ENCODE peak calls at places on chromosomes 13 and 19, in six cellular contexts. One of them, this sample, is unnamed.
A peak's percentile ranks its signal among the peaks of the same experiment; 100 is the strongest.

GRCh38 chr13:29523199-29523931 is 72.1 kb downstream of the SLC7A1 start:
- DNase-seq in lower lobe of right lung: no peak
- DNase-seq in heart right ventricle: peak; percentile 60
- DNase-seq in ovary: no peak
- DNase-seq in skeletal muscle cell: peak; percentile 87
- DNase-seq in dorsolateral prefrontal cortex: no peak
- DNase-seq in this sample: peak; percentile 66

GRCh38 chr19:54041969-54042606 is 21.6 kb downstream of the VSTM1 start:
- DNase-seq in dorsolateral prefrontal cortex: no peak
- DNase-seq in ovary: no peak
- DNase-seq in heart right ventricle: no peak
- DNase-seq in lower lobe of right lung: no peak
- DNase-seq in skeletal muscle cell: no peak
- DNase-seq in this sample: no peak

GRCh38 chr13:35597451-35597850 is 121.0 kb upstream of the MAB21L1 start:
- DNase-seq in lower lobe of right lung: no peak
- DNase-seq in skeletal muscle cell: no peak
- DNase-seq in heart right ventricle: no peak
- DNase-seq in dorsolateral prefrontal cortex: no peak
- DNase-seq in ovary: no peak
- DNase-seq in this sample: no peak

GRCh38 chr19:35114656-35115537 is 726 bp upstream of the FXYD3 start:
- DNase-seq in ovary: peak; percentile 72
- DNase-seq in dorsolateral prefrontal cortex: peak; percentile 86
- DNase-seq in lower lobe of right lung: peak; percentile 80
- DNase-seq in skeletal muscle cell: no peak
- DNase-seq in heart right ventricle: peak; percentile 63
- DNase-seq in this sample: peak; percentile 67

GRCh38 chr13:23876265-23876664 is 12.9 kb downstream of the MIPEP start:
- DNase-seq in skeletal muscle cell: no peak
- DNase-seq in lower lobe of right lung: no peak
- DNase-seq in ovary: no peak
- DNase-seq in heart right ventricle: no peak
- DNase-seq in dorsolateral prefrontal cortex: no peak
- DNase-seq in this sample: no peak

GRCh38 chr13:42894765-42895181 is 97.3 kb downstream of the EPSTI1 start:
- DNase-seq in skeletal muscle cell: peak; percentile 40
- DNase-seq in heart right ventricle: peak; percentile 75
- DNase-seq in lower lobe of right lung: no peak
- DNase-seq in dorsolateral prefrontal cortex: no peak
- DNase-seq in ovary: no peak
- DNase-seq in this sample: no peak

GRCh38 chr13:114071991-114072390 is 60.4 kb downstream of the RASA3 start:
- DNase-seq in heart right ventricle: no peak
- DNase-seq in dorsolateral prefrontal cortex: no peak
- DNase-seq in skeletal muscle cell: no peak
- DNase-seq in lower lobe of right lung: peak; percentile 42
- DNase-seq in ovary: peak; percentile 13
- DNase-seq in this sample: no peak

GRCh38 chr19:615619-616018 is 17.7 kb downstream of the POLRMT start:
- DNase-seq in heart right ventricle: no peak
- DNase-seq in skeletal muscle cell: no peak
- DNase-seq in lower lobe of right lung: no peak
- DNase-seq in ovary: no peak
- DNase-seq in dorsolateral prefrontal cortex: no peak
- DNase-seq in this sample: no peak

GRCh38 chr13:23372264-23372905 is 61.1 kb downstream of the SACS start:
- DNase-seq in dorsolateral prefrontal cortex: no peak
- DNase-seq in heart right ventricle: no peak
- DNase-seq in ovary: no peak
- DNase-seq in skeletal muscle cell: no peak
- DNase-seq in lower lobe of right lung: no peak
- DNase-seq in this sample: no peak

GRCh38 chr19:38778733-38779132 is 5.4 kb upstream of the LGALS7 start:
- DNase-seq in ovary: no peak
- DNase-seq in dorsolateral prefrontal cortex: no peak
- DNase-seq in lower lobe of right lung: no peak
- DNase-seq in heart right ventricle: no peak
- DNase-seq in skeletal muscle cell: no peak
- DNase-seq in this sample: no peak

GRCh38 chr19:29858000-29858596 is 46.3 kb downstream of the CCNE1 start:
- DNase-seq in dorsolateral prefrontal cortex: no peak
- DNase-seq in heart right ventricle: no peak
- DNase-seq in skeletal muscle cell: no peak
- DNase-seq in lower lobe of right lung: no peak
- DNase-seq in ovary: no peak
- DNase-seq in this sample: peak; percentile 61

DNA sequence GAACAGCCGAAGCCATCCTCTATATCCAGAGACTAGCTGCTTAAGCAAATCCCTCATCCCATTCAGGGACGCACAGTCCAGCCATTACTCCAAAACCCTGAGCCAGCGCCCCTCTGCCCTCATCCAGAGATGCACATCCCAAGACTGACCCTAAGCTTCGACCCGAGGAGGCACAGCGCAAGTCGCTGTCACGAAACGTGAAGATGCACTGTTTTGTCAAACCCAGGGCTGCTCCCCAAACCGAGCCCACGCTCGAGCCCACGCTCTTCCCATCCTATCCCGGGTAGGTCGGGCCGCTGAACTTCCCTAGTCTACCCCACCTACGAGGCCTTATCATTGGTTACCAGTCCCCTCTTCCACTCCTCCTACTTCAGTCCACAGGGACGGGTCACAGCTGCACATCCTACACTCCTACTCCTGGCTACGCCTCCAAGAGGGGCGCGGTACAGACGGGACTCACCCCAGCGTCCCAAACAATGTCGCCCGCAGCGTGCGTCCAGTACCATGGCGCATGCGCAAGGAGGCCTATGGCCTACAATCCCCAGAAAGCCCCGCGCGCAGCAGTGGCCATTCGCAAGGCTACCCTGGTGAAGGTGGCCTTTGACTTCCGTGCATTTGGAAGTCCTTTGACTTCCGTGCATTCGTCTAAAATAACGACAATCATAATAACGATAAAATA is at the start of gene ZNF285:
- DNase-seq in skeletal muscle cell: peak; percentile 93
- DNase-seq in lower lobe of right lung: peak; percentile 92
- DNase-seq in ovary: peak; percentile 91
- DNase-seq in heart right ventricle: peak; percentile 95
- DNase-seq in dorsolateral prefrontal cortex: peak; percentile 86
- DNase-seq in this sample: peak; percentile 95
- H3K4me3 ChIP-seq in skeletal muscle cell: peak within 1 kb of the TSS; percentile 68
- H3K4me3 ChIP-seq in lower lobe of right lung: peak within 1 kb of the TSS; percentile 62
- H3K4me3 ChIP-seq in ovary: peak within 1 kb of the TSS; percentile 49
- H3K4me3 ChIP-seq in heart right ventricle: peak within 1 kb of the TSS; percentile 40
- H3K4me3 ChIP-seq in dorsolateral prefrontal cortex: peak within 1 kb of the TSS; percentile 61
- H3K4me3 ChIP-seq in this sample: peak within 1 kb of the TSS; percentile 82

GRCh38 chr13:33265133-33265532 is 20.4 kb downstream of the STARD13 start:
- DNase-seq in dorsolateral prefrontal cortex: no peak
- DNase-seq in lower lobe of right lung: no peak
- DNase-seq in ovary: no peak
- DNase-seq in skeletal muscle cell: no peak
- DNase-seq in heart right ventricle: no peak
- DNase-seq in this sample: no peak

GRCh38 chr13:33264620-33264978 is 21.0 kb downstream of the STARD13 start:
- DNase-seq in lower lobe of right lung: no peak
- DNase-seq in ovary: no peak
- DNase-seq in heart right ventricle: no peak
- DNase-seq in skeletal muscle cell: no peak
- DNase-seq in dorsolateral prefrontal cortex: no peak
- DNase-seq in this sample: peak; percentile 25

GRCh38 chr13:33262997-33263396 is 22.6 kb downstream of the STARD13 start:
- DNase-seq in dorsolateral prefrontal cortex: peak; percentile 10
- DNase-seq in skeletal muscle cell: no peak
- DNase-seq in lower lobe of right lung: no peak
- DNase-seq in ovary: no peak
- DNase-seq in heart right ventricle: no peak
- DNase-seq in this sample: no peak

GRCh38 chr13:33263484-33263883 is 22.1 kb downstream of the STARD13 start:
- DNase-seq in ovary: no peak
- DNase-seq in dorsolateral prefrontal cortex: no peak
- DNase-seq in lower lobe of right lung: no peak
- DNase-seq in heart right ventricle: no peak
- DNase-seq in skeletal muscle cell: no peak
- DNase-seq in this sample: no peak

DNA sequence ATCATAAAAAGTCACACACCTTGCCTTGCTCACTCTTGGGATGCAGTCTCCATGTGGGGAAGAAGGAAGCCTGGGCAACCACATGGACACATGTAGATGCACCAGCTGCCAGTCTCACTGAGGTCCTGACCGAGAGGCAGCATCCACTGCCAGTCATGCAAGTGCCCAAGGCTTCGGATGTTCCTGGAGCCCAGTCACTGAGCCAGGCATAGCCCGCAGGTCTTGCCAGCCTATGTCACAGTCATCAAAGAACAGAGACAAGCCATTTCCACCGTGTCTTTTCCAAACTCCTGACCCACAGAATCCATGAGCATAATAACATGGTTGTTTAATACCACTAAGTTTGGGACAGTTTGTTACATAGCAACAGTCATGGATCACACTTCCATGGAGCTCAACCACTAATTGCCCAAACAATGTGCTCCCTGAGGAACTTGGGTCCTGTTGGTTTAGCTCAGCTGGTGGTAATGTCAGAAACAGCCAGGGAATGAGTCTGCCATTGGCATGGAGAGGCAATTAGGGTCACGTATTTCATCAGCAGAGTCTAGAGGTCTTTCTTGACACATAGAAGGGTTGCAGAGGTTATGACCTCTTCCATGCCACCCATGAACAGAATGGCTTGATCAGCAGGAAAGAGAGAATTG is 21.5 kb downstream of the STARD13 start:
- DNase-seq in lower lobe of right lung: no peak
- DNase-seq in dorsolateral prefrontal cortex: no peak
- DNase-seq in ovary: no peak
- DNase-seq in skeletal muscle cell: no peak
- DNase-seq in heart right ventricle: no peak
- DNase-seq in this sample: no peak
- H3K4me3 ChIP-seq in lower lobe of right lung: no peak overlapping the region
- H3K4me3 ChIP-seq in dorsolateral prefrontal cortex: no peak overlapping the region
- H3K4me3 ChIP-seq in ovary: no peak overlapping the region
- H3K4me3 ChIP-seq in skeletal muscle cell: no peak overlapping the region
- H3K4me3 ChIP-seq in heart right ventricle: no peak overlapping the region
- H3K4me3 ChIP-seq in this sample: no peak overlapping the region

GRCh38 chr19:10093295-10094186 is 7.4 kb downstream of the SHFL start:
- DNase-seq in ovary: peak; percentile 23
- DNase-seq in lower lobe of right lung: no peak
- DNase-seq in heart right ventricle: no peak
- DNase-seq in skeletal muscle cell: no peak
- DNase-seq in dorsolateral prefrontal cortex: no peak
- DNase-seq in this sample: no peak

GRCh38 chr19:10095948-10096614 is 6.4 kb downstream of the ANGPTL6 start:
- DNase-seq in ovary: peak; percentile 85
- DNase-seq in lower lobe of right lung: peak; percentile 93
- DNase-seq in dorsolateral prefrontal cortex: peak; percentile 85
- DNase-seq in skeletal muscle cell: peak; percentile 60
- DNase-seq in heart right ventricle: peak; percentile 77
- DNase-seq in this sample: peak; percentile 92

GRCh38 chr19:10092648-10093294 is 6.7 kb downstream of the SHFL start:
- DNase-seq in skeletal muscle cell: no peak
- DNase-seq in ovary: no peak
- DNase-seq in dorsolateral prefrontal cortex: no peak
- DNase-seq in lower lobe of right lung: no peak
- DNase-seq in heart right ventricle: no peak
- DNase-seq in this sample: no peak

GRCh38 chr19:10096615-10096963 is 5.9 kb downstream of the ANGPTL6 start:
- DNase-seq in dorsolateral prefrontal cortex: no peak
- DNase-seq in heart right ventricle: no peak
- DNase-seq in lower lobe of right lung: no peak
- DNase-seq in ovary: peak; percentile 50
- DNase-seq in skeletal muscle cell: no peak
- DNase-seq in this sample: no peak

DNA sequence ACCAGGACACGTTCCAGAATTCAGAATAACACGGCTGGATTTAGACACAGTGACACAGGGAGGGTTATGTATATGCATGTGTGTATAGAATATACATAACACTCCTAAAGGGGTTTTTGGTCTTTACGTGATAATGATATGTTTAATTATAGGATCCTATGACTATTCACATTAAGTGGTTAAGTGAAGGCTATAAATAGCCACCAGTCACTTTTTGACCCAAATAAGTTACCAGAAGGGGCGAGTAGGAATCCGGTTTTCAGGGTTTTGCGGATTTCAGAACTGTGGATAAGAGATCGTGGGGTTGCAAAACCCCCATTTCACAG is 6.9 kb downstream of the ANGPTL6 start:
- DNase-seq in dorsolateral prefrontal cortex: no peak
- DNase-seq in lower lobe of right lung: no peak
- DNase-seq in ovary: no peak
- DNase-seq in heart right ventricle: no peak
- DNase-seq in skeletal muscle cell: no peak
- DNase-seq in this sample: no peak
- H3K4me3 ChIP-seq in dorsolateral prefrontal cortex: peak overlapping the region; percentile 59
- H3K4me3 ChIP-seq in lower lobe of right lung: peak overlapping the region; percentile 36
- H3K4me3 ChIP-seq in ovary: no peak overlapping the region
- H3K4me3 ChIP-seq in heart right ventricle: no peak overlapping the region
- H3K4me3 ChIP-seq in skeletal muscle cell: peak overlapping the region; percentile 31
- H3K4me3 ChIP-seq in this sample: peak overlapping the region; percentile 40

GRCh38 chr13:51739403-51740112 is 64.4 kb downstream of the DHRS12 start:
- DNase-seq in lower lobe of right lung: no peak
- DNase-seq in dorsolateral prefrontal cortex: no peak
- DNase-seq in heart right ventricle: no peak
- DNase-seq in skeletal muscle cell: no peak
- DNase-seq in ovary: peak; percentile 55
- DNase-seq in this sample: peak; percentile 56

GRCh38 chr13:51737609-51738008 is 66.4 kb downstream of the DHRS12 start:
- DNase-seq in skeletal muscle cell: no peak
- DNase-seq in ovary: no peak
- DNase-seq in heart right ventricle: no peak
- DNase-seq in lower lobe of right lung: no peak
- DNase-seq in dorsolateral prefrontal cortex: no peak
- DNase-seq in this sample: no peak

GRCh38 chr13:51742611-51743010 is 61.4 kb downstream of the DHRS12 start:
- DNase-seq in lower lobe of right lung: no peak
- DNase-seq in dorsolateral prefrontal cortex: no peak
- DNase-seq in ovary: no peak
- DNase-seq in heart right ventricle: no peak
- DNase-seq in skeletal muscle cell: no peak
- DNase-seq in this sample: no peak

GRCh38 chr13:51734786-51735185 is 69.2 kb downstream of the DHRS12 start:
- DNase-seq in heart right ventricle: no peak
- DNase-seq in skeletal muscle cell: no peak
- DNase-seq in dorsolateral prefrontal cortex: no peak
- DNase-seq in ovary: no peak
- DNase-seq in lower lobe of right lung: no peak
- DNase-seq in this sample: no peak

DNA sequence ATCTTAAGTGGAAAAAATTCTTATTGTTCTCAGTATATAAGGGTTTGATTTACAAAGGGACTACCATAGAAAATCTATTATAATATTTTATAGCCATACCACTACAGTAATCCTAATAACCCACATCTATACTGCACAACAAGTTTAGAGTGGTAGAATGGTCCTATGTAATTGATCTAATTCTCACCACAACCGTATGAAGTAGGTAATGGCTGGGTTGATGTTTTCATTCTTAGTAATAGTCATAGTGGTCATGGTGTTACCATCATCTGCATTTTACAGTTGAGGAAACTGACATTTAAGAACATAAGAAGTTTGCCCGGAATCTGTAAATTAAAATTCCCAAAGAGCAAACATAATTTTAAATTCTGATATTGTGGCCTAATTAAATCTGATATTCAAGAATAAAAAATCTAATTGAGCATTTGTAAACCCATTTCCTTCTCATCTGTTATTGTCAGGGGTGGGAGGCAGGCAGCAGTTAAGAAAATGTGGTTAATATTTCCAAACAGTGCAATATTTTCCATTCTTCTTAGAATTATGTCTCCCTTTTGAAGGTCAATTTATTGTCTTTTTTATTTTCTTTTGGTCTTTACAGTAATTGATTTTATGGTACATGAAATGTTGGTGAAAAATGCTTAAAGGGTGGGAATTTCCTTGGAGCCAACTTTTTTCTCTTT is 65.6 kb downstream of the DHRS12 start:
- DNase-seq in dorsolateral prefrontal cortex: no peak
- DNase-seq in ovary: no peak
- DNase-seq in lower lobe of right lung: no peak
- DNase-seq in heart right ventricle: no peak
- DNase-seq in skeletal muscle cell: no peak
- DNase-seq in this sample: no peak
- H3K4me3 ChIP-seq in dorsolateral prefrontal cortex: no peak overlapping the region
- H3K4me3 ChIP-seq in ovary: no peak overlapping the region
- H3K4me3 ChIP-seq in lower lobe of right lung: no peak overlapping the region
- H3K4me3 ChIP-seq in heart right ventricle: no peak overlapping the region
- H3K4me3 ChIP-seq in skeletal muscle cell: no peak overlapping the region
- H3K4me3 ChIP-seq in this sample: no peak overlapping the region

This sample was measured in psoas muscle.